ENCODE peak calls at places on chromosomes 6 and 20, in five cellular contexts. B, F, M, K and P are unnamed samples.

GRCh38 chr20:64196831-64197418 is 32.7 kb downstream of the MYT1 start:
- DNase-seq in B (no peak), F (no peak), M (no peak), K (no peak), P (no peak)

GRCh38 chr6:38225766-38226165 is 406.2 kb downstream of the ZFAND3 start:
- DNase-seq in B (no peak), F (no peak), M (no peak), K (no peak), P (no peak)

GRCh38 chr6:137763861-137764260 is 103.2 kb upstream of the TNFAIP3 start:
- DNase-seq in B (no peak), F (no peak), M (no peak), K (no peak), P (no peak)

GRCh38 chr6:2986722-2987196 is 12.9 kb upstream of the NQO2 start:
- DNase-seq in B (peak), F (no peak), M (no peak), K (no peak), P (no peak)

GRCh38 chr6:121285041-121285440 is 49.2 kb downstream of the TBC1D32 start:
- DNase-seq in B (peak), F (no peak), M (no peak), K (no peak), P (no peak)

GRCh38 chr20:47205577-47206123 is 150.8 kb downstream of the ZMYND8 start:
- DNase-seq in B (peak), F (peak), M (peak), K (peak), P (peak)

GRCh38 chr6:167713088-167713475 is 113.6 kb upstream of the AFDN start:
- DNase-seq in B (no peak), F (no peak), M (no peak), K (no peak), P (no peak)

GRCh38 chr6:127946388-127946787 is 45.5 kb upstream of the THEMIS start:
- DNase-seq in B (no peak), F (no peak), M (no peak), K (no peak), P (no peak)

GRCh38 chr6:155248021-155249001 is 15.5 kb upstream of the CLDN20 start:
- DNase-seq in B (peak), F (peak), M (peak), K (peak), P (no peak)

GRCh38 chr6:159212026-159212425 is 42.8 kb downstream of the FNDC1 start:
- DNase-seq in B (no peak), F (no peak), M (no peak), K (no peak), P (no peak)

GRCh38 chr6:37680668-37681067 is 17.0 kb downstream of the MDGA1 start:
- DNase-seq in B (no peak), F (no peak), M (no peak), K (no peak), P (no peak)

GRCh38 chr20:44033344-44033743 is 118.7 kb downstream of the TOX2 start:
- DNase-seq in B (no peak), F (no peak), M (no peak), K (no peak), P (no peak)

GRCh38 chr6:163284151-163284550 is 130.4 kb upstream of the QKI start:
- DNase-seq in B (no peak), F (no peak), M (no peak), K (no peak), P (no peak)

GRCh38 chr20:50533061-50533460 is 22.9 kb downstream of the PTPN1 start:
- DNase-seq in B (no peak), F (no peak), M (no peak), K (no peak), P (no peak)

GRCh38 chr20:63703976-63704748 is 3.6 kb downstream of the ARFRP1 start:
- DNase-seq in B (no peak), F (no peak), M (no peak), K (no peak), P (no peak)

GRCh38 chr6:811806-812205 is 118.9 kb upstream of the EXOC2 start:
- DNase-seq in B (no peak), F (no peak), M (no peak), K (no peak), P (no peak)

GRCh38 chr6:133362813-133363212 is 121.7 kb downstream of the EYA4 start:
- DNase-seq in B (no peak), F (no peak), M (no peak), K (no peak), P (no peak)

GRCh38 chr6:2021713-2022125 is 223.7 kb downstream of the GMDS start:
- DNase-seq in B (peak), F (peak), M (no peak), K (no peak), P (no peak)

GRCh38 chr6:146582857-146583256 is 15.9 kb upstream of the ADGB start:
- DNase-seq in B (peak), F (peak), M (no peak), K (no peak), P (no peak)

GRCh38 chr20:62945771-62946339 is 6.7 kb upstream of the SLC17A9 start:
- DNase-seq in B (no peak), F (no peak), M (no peak), K (no peak), P (no peak)

GRCh38 chr6:113381957-113382356 is 475.2 kb upstream of the MARCKS start:
- DNase-seq in B (peak), F (peak), M (no peak), K (no peak), P (no peak)

GRCh38 chr20:12113468-12114371 is 196.0 kb downstream of the BTBD3 start:
- DNase-seq in B (no peak), F (peak), M (no peak), K (no peak), P (no peak)

GRCh38 chr6:130377911-130378310 is 12.1 kb downstream of the TMEM200A start:
- DNase-seq in B (peak), F (no peak), M (no peak), K (no peak), P (no peak)

GRCh38 chr6:24718449-24719124 is 367 bp downstream of the C6orf62 start:
- DNase-seq in B (no peak), F (no peak), M (no peak), K (no peak), P (no peak)

GRCh38 chr6:154462425-154462824 is 48.1 kb downstream of the CNKSR3 start:
- DNase-seq in B (no peak), F (no peak), M (no peak), K (peak), P (no peak)

GRCh38 chr6:144749263-144749662 is 464.1 kb downstream of the UTRN start:
- DNase-seq in B (no peak), F (no peak), M (no peak), K (no peak), P (no peak)

GRCh38 chr20:58094160-58094559 is 134.3 kb downstream of the ANKRD60 start:
- DNase-seq in B (peak), F (no peak), M (no peak), K (no peak), P (no peak)

GRCh38 chr20:6583134-6583738 is 184.2 kb upstream of the BMP2 start:
- DNase-seq in B (peak), F (peak), M (peak), K (peak), P (peak)

GRCh38 chr20:52003976-52004375 is 187.6 kb downstream of the ZFP64 start:
- DNase-seq in B (no peak), F (no peak), M (no peak), K (no peak), P (no peak)

GRCh38 chr20:12077835-12078374 is 160.2 kb downstream of the BTBD3 start:
- DNase-seq in B (no peak), F (no peak), M (no peak), K (no peak), P (no peak)

GRCh38 chr6:3208096-3208774 is 19.2 kb downstream of the TUBB2B start:
- DNase-seq in B (no peak), F (no peak), M (no peak), K (peak), P (no peak)

GRCh38 chr20:32458061-32458836 is 100.1 kb downstream of the ASXL1 start:
- DNase-seq in B (no peak), F (no peak), M (no peak), K (no peak), P (peak)

GRCh38 chr6:13486679-13487121 is 700 bp downstream of the GFOD1 start:
- DNase-seq in B (peak), F (peak), M (peak), K (peak), P (peak)

GRCh38 chr6:142592876-142593275 is 291.1 kb downstream of the ADGRG6 start:
- DNase-seq in B (no peak), F (no peak), M (no peak), K (no peak), P (no peak)

GRCh38 chr6:422423-423061 is 31.0 kb downstream of the IRF4 start:
- DNase-seq in B (peak), F (no peak), M (peak), K (no peak), P (no peak)

GRCh38 chr20:64116541-64117423 is 9.4 kb upstream of the NPBWR2 start:
- DNase-seq in B (peak), F (peak), M (no peak), K (no peak), P (no peak)

GRCh38 chr6:84417261-84417660 is 189.8 kb upstream of the CEP162 start:
- DNase-seq in B (no peak), F (no peak), M (no peak), K (no peak), P (no peak)

GRCh38 chr20:47735412-47736400 is 49.6 kb downstream of the SULF2 start:
- DNase-seq in B (peak), F (peak), M (no peak), K (no peak), P (no peak)

DNA sequence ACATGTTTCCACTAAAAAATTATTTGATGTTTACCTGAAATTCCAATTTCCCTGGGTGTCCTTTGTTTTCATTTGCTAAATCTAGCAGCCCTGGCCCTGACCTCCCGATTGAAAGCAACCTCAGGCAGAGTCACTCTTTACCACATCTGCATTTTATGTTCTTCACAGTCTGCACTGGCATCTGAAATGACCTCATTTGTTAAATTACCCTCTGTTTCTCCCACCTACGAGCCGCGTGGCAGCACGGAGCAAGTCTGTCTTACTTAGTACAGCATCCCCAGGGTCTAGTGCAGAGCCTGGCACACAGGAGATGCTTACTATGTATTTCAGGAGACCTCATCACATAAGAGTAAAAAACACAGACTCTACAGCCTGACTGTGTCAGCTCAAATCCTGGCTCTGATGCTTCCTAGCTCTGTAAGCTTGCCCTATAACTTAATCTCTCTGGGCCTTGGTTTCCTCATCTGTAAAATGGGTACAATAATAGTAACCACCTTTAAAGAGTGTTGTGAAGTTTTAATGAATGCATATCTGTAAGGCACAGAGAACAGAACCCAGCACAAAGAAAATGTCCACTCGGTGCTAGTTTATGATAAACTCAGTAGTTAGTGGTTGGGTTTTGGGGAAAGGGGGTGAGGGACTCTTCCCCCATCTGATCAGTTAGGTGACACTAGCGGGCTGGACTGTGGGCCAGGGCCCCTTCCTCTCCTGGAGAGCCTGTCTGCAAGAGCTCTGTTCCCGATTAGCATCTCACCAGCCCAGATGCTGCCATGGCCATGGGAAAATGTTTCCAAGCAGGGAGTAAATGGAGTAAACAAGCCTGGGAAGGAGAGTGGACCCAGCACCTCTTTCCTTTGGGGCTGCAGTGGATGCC is 88.2 kb downstream of the PREX1 start:
- DNase-seq in B (no peak), F (no peak), M (no peak), K (no peak), P (no peak)
- H3K4me3 ChIP-seq in B (no peak), F (no peak), M (no peak), K (no peak), P (no peak)

GRCh38 chr20:3183896-3184295 is 10.5 kb upstream of the LZTS3 start:
- DNase-seq in B (no peak), F (no peak), M (no peak), K (no peak), P (no peak)
- H3K27ac ChIP-seq in B (no peak), F (no peak), M (no peak), K (no peak), P (peak)

DNA sequence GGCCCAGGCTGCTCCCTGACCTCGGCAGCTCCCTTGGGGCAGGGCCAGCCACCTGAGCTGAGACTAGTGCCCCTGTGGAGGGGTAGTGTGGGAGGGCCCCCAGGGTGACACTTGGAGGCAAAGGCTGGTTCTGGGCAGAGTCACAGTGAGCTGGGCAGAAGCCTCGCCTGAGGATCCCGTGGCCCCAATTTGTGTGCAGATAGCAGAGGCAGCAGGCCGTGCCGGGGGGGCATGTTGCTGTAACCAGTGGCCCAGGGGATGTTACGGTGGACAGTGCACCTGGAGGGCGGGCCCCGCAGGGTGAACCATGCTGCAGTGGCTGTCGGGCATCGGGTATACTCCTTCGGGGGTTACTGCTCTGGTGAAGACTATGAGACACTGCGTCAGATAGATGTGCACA is 2.9 kb downstream of the KLHDC3 start:
- DNase-seq in B (no peak), F (no peak), M (no peak), K (no peak), P (no peak)
- H3K4me3 ChIP-seq in B (no peak), F (peak), M (no peak), K (no peak), P (no peak)

DNA sequence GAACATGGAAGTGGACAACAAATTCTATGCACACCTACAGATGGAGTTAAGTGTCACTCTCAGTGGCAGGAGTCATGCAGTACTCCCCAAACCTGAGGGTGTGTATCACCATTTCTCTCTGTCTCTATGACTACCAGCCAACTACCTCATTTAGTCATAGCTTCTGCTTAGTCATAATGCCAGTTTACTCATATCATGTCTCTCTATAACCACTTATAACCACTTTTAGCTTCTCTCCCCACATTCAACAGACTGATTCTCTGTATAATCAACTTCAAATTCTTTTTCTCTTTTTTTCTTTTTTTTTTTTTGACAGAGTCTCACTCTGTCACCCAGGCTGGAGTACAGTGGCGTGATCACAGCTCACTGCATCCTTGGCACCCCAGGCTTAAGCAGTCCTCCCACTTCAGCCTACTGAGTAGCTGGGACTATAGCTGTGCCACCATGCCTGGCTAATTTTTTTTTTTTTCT is 13.8 kb upstream of the GTF3C6 start:
- DNase-seq in B (no peak), F (no peak), M (peak), K (peak), P (no peak)
- H3K27ac ChIP-seq in B (no peak), F (no peak), M (peak), K (no peak), P (no peak)

DNA sequence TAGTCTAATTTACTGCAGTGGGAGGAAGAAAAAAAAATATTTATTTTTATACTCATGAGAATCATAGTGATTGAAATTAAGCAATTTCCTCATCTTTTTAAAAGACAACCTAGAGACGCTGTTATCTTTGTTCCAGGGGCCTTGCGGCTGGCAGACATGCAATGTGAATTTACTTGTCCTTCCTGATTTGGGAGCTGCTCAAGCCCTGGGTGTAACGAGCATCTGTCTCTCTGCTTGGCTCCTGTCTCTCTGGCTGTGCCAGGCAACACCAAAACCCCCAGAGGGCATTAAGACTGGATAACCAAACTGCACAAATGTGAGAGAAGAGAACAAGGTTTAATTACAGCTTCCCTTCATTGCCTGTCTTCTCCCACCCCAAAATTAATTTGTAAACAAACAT is 169.9 kb downstream of the SLC24A3 start:
- DNase-seq in B (no peak), F (no peak), M (no peak), K (no peak), P (no peak)
- H3K4me3 ChIP-seq in B (no peak), F (no peak), M (no peak), K (no peak), P (no peak)

GRCh38 chr6:15401769-15402250 is 155.9 kb downstream of the JARID2 start:
- DNase-seq in B (no peak), F (no peak), M (no peak), K (no peak), P (no peak)
- H3K27ac ChIP-seq in B (no peak), F (no peak), M (no peak), K (no peak), P (peak)

DNA sequence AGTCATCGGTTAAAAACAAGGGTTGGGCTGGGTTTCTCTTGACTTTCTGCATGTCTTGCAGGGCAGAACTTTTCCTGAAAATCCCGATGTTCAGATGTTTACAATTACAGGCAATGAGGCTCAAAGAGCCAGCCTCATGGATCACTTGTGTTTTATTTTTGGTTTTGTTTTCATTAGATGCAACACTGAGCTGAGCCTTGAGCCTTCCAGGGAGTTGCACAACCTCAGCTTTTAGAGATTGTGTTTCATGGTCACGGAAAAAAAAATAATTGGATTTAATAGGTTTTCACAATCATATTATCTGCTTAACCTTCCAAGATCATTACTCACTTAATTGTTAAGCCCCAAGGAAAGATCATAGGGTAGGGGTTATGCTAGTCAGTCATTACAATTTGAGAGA is 288.1 kb upstream of the PRDM1 start:
- DNase-seq in B (no peak), F (no peak), M (no peak), K (no peak), P (no peak)
- H3K4me3 ChIP-seq in B (no peak), F (no peak), M (no peak), K (no peak), P (no peak)

GRCh38 chr20:23148721-23149570 is 62.8 kb upstream of the CD93 start:
- DNase-seq in B (peak), F (peak), M (no peak), K (peak), P (no peak)
- H3K27ac ChIP-seq in B (peak), F (peak), M (no peak), K (peak), P (no peak)

GRCh38 chr6:108116781-108117426 is 42.4 kb upstream of the OSTM1 start:
- DNase-seq in B (no peak), F (no peak), M (no peak), K (no peak), P (no peak)
- H3K4me3 ChIP-seq in B (peak), F (peak), M (no peak), K (no peak), P (no peak)

DNA sequence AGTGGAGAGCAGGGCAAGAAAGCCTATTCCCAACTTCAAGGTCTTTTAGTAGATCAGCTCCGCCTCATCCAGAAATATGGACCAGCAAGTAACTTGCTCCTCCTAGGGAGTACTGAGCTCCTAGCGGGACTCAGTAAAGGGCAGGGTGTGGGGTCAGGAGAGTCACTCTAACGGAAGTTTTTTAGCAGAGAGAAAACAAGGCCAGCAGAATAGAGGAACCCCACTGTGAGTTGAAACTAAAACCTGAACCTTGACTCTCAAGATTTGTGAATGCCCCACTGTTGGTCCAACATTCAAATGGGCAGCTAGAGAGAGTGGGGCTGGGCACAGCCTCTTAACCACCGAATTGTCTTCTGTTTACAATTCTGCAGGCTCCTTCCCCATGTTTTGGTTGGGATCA is 244.8 kb downstream of the FARS2 start:
- DNase-seq in B (no peak), F (no peak), M (no peak), K (no peak), P (no peak)
- H3K27ac ChIP-seq in B (no peak), F (no peak), M (no peak), K (no peak), P (no peak)